ENCODE peak calls at places on chromosomes 5 and 9, in five cellular contexts. U is cardiac fibroblast, V is RWPE2, P is brain microvascular endothelial cell, X is Panc1. T is an unnamed sample.

GRCh38 chr5:1380011-1380817 is 35.3 kb upstream of the CLPTM1L start:
- DNase-seq in U (peak), V (no peak), P (no peak), X (no peak), T (no peak)

GRCh38 chr5:16889203-16889971 is 46.7 kb downstream of the MYO10 start:
- DNase-seq in U (peak), V (no peak), P (peak), X (no peak), T (peak)

GRCh38 chr9:90867101-90867500 is 65.5 kb downstream of the SYK start:
- DNase-seq in U (no peak), V (no peak), P (no peak), X (no peak), T (no peak)

GRCh38 chr5:107359916-107360234 is 310.9 kb downstream of the EFNA5 start:
- DNase-seq in U (no peak), V (no peak), P (no peak), X (no peak), T (peak)

GRCh38 chr9:133234577-133235322 is 25.7 kb upstream of the OBP2B start:
- DNase-seq in U (no peak), V (no peak), P (no peak), X (no peak), T (no peak)

GRCh38 chr5:168683247-168683926 is 104.2 kb upstream of the PANK3 start:
- DNase-seq in U (peak), V (no peak), P (no peak), X (no peak), T (no peak)

GRCh38 chr5:181217111-181217804 is 5.8 kb upstream of the TRIM41 start:
- DNase-seq in U (peak), V (peak), P (peak), X (no peak), T (peak)

GRCh38 chr5:134455466-134455865 is 43.8 kb upstream of the CDKN2AIPNL start:
- DNase-seq in U (no peak), V (no peak), P (no peak), X (no peak), T (no peak)

GRCh38 chr5:73482383-73483193 is 15.7 kb upstream of the BTF3 start:
- DNase-seq in U (peak), V (no peak), P (peak), X (no peak), T (no peak)

GRCh38 chr5:71786337-71787060 is 67.4 kb downstream of the CARTPT start:
- DNase-seq in U (no peak), V (no peak), P (no peak), X (no peak), T (no peak)

GRCh38 chr9:89154218-89154617 is 24.4 kb downstream of the SHC3 start:
- DNase-seq in U (no peak), V (no peak), P (no peak), X (no peak), T (no peak)

GRCh38 chr5:125006011-125006685 is 259.7 kb upstream of the ZNF608 start:
- DNase-seq in U (no peak), V (no peak), P (no peak), X (no peak), T (no peak)

GRCh38 chr5:94870496-94871214 is 252.2 kb downstream of the SLF1 start:
- DNase-seq in U (no peak), V (no peak), P (no peak), X (no peak), T (no peak)

GRCh38 chr5:63923914-63924313 is 38.3 kb downstream of the HTR1A start:
- DNase-seq in U (no peak), V (no peak), P (no peak), X (no peak), T (peak)

GRCh38 chr5:132473019-132473531 is 17.5 kb downstream of the IRF1 start:
- DNase-seq in U (no peak), V (peak), P (no peak), X (no peak), T (no peak)

GRCh38 chr9:125995006-125995405 is 247.8 kb downstream of the PBX3 start:
- DNase-seq in U (no peak), V (no peak), P (no peak), X (no peak), T (no peak)

GRCh38 chr5:76363385-76364261 is 39.5 kb upstream of the IQGAP2 start:
- DNase-seq in U (no peak), V (no peak), P (no peak), X (no peak), T (peak)

GRCh38 chr9:130825051-130825651 is 9.9 kb upstream of the ABL1 start:
- DNase-seq in U (peak), V (no peak), P (peak), X (no peak), T (no peak)

GRCh38 chr5:1021136-1021968 is 12.8 kb downstream of the NKD2 start:
- DNase-seq in U (no peak), V (no peak), P (no peak), X (no peak), T (no peak)

GRCh38 chr9:90864779-90865178 is 63.2 kb downstream of the SYK start:
- DNase-seq in U (no peak), V (no peak), P (no peak), X (no peak), T (no peak)

GRCh38 chr9:81722277-81722676 is 32.9 kb upstream of the TLE1 start:
- DNase-seq in U (no peak), V (no peak), P (no peak), X (no peak), T (no peak)

GRCh38 chr5:106601605-106602004 is 1069.1 kb downstream of the EFNA5 start:
- DNase-seq in U (peak), V (no peak), P (no peak), X (no peak), T (peak)

GRCh38 chr9:61667559-61668121 is 477.8 kb downstream of the SPATA31A7 start:
- DNase-seq in U (no peak), V (no peak), P (no peak), X (no peak), T (no peak)

GRCh38 chr5:151123897-151124751 is 33.5 kb downstream of the ANXA6 start:
- DNase-seq in U (peak), V (no peak), P (peak), X (no peak), T (peak)

GRCh38 chr5:163760498-163760897 is 255.1 kb downstream of the MAT2B start:
- DNase-seq in U (peak), V (no peak), P (peak), X (no peak), T (peak)

GRCh38 chr5:142253938-142254895 is 70.6 kb downstream of the SPRY4 start:
- DNase-seq in U (peak), V (no peak), P (no peak), X (no peak), T (no peak)

GRCh38 chr5:58985311-58985710 is 402.4 kb downstream of the RAB3C start:
- DNase-seq in U (no peak), V (no peak), P (no peak), X (no peak), T (no peak)

GRCh38 chr5:170633235-170634041 is 129.6 kb downstream of the KCNIP1 start:
- DNase-seq in U (peak), V (peak), P (peak), X (peak), T (peak)

GRCh38 chr5:75885849-75886596 is 168.8 kb upstream of the POC5 start:
- DNase-seq in U (no peak), V (no peak), P (peak), X (no peak), T (peak)

GRCh38 chr5:14871573-14872069 is at the start of gene ANKH:
- DNase-seq in U (peak), V (no peak), P (peak), X (no peak), T (peak)

GRCh38 chr5:156367602-156368001 is 40.6 kb downstream of the SGCD start:
- DNase-seq in U (peak), V (no peak), P (no peak), X (no peak), T (peak)

GRCh38 chr9:75890541-75891276 is at the start of gene PCSK5:
- DNase-seq in U (peak), V (peak), P (peak), X (no peak), T (peak)

GRCh38 chr9:78029601-78030552 is 1.7 kb downstream of the GNAQ start:
- DNase-seq in U (peak), V (no peak), P (no peak), X (no peak), T (peak)

GRCh38 chr9:35520404-35520790 is 30.5 kb downstream of the RUSC2 start:
- DNase-seq in U (no peak), V (no peak), P (no peak), X (no peak), T (no peak)
- H3K4me3 ChIP-seq in U (no peak), V (no peak), P (no peak), X (no peak), T (no peak)

GRCh38 chr5:98275980-98276379 is 497.5 kb upstream of the RGMB start:
- DNase-seq in U (no peak), V (no peak), P (no peak), X (no peak), T (no peak)
- TF ChIP-seq CTCF in U (peak), V (no peak), P (no peak), X (no peak), T (no peak)

GRCh38 chr5:116428966-116429365 is 145.7 kb downstream of the SEMA6A start:
- DNase-seq in U (no peak), V (no peak), P (no peak), X (no peak), T (no peak)
- H3K4me3 ChIP-seq in U (no peak), V (no peak), P (no peak), X (no peak), T (no peak)

GRCh38 chr5:62564101-62564500 is 14.5 kb upstream of the LRRC70 start:
- DNase-seq in U (no peak), V (no peak), P (no peak), X (no peak), T (no peak)

GRCh38 chr5:62560786-62561185 is 17.8 kb upstream of the LRRC70 start:
- DNase-seq in U (no peak), V (no peak), P (no peak), X (no peak), T (no peak)

GRCh38 chr5:62558941-62559340 is 19.7 kb upstream of the LRRC70 start:
- DNase-seq in U (no peak), V (no peak), P (no peak), X (no peak), T (no peak)

GRCh38 chr5:62562867-62563266 is 15.8 kb upstream of the LRRC70 start:
- DNase-seq in U (no peak), V (no peak), P (no peak), X (no peak), T (no peak)

GRCh38 chr5:62561896-62562295 is 16.7 kb upstream of the LRRC70 start:
- DNase-seq in U (no peak), V (no peak), P (no peak), X (no peak), T (no peak)
- TF ChIP-seq CTCF in U (no peak), V (no peak), P (no peak), X (no peak), T (no peak)

GRCh38 chr5:148791334-148791667 is 35.1 kb upstream of the ADRB2 start:
- DNase-seq in U (no peak), V (no peak), P (peak), X (no peak), T (peak)
- H3K4me3 ChIP-seq in U (no peak), V (no peak), P (no peak), X (no peak), T (no peak)